ENCODE peak calls at places on chromosomes 1 and 21, in seven cellular contexts. Q, S, T, O, W, M and E are unnamed samples.

GRCh38 chr1:26373281-26373680 is 731 bp upstream of the ZNF683 start:
- DNase-seq in Q (peak; percentile 64), S (no peak), T (peak; percentile 27), O (no peak), W (no peak), M (no peak), E (no peak)

GRCh38 chr21:43312011-43312410 is 114.9 kb downstream of the SIK1 start:
- DNase-seq in Q (no peak), S (no peak), T (no peak), O (no peak), W (no peak), M (no peak), E (no peak)

GRCh38 chr21:26918318-26919065 is 48.4 kb downstream of the ADAMTS5 start:
- DNase-seq in Q (no peak), S (peak; percentile 12), T (no peak), O (peak; percentile 43), W (no peak), M (no peak), E (no peak)

GRCh38 chr1:69824932-69825331 is 257.2 kb downstream of the LRRC7 start:
- DNase-seq in Q (no peak), S (no peak), T (no peak), O (peak; percentile 11), W (no peak), M (no peak), E (no peak)

GRCh38 chr1:10152709-10153284 is 57.6 kb upstream of the KIF1B start:
- DNase-seq in Q (no peak), S (peak; percentile 50), T (no peak), O (no peak), W (peak; percentile 58), M (peak; percentile 8), E (no peak)

GRCh38 chr1:214444159-214444939 is 107.1 kb downstream of the PTPN14 start:
- DNase-seq in Q (no peak), S (no peak), T (no peak), O (no peak), W (no peak), M (no peak), E (no peak)

GRCh38 chr1:93964777-93965200 is 55.6 kb upstream of the GCLM start:
- DNase-seq in Q (no peak), S (no peak), T (no peak), O (no peak), W (no peak), M (no peak), E (no peak)

GRCh38 chr1:193090865-193091264 is 14.3 kb downstream of the GLRX2 start:
- DNase-seq in Q (no peak), S (no peak), T (no peak), O (no peak), W (no peak), M (no peak), E (no peak)

GRCh38 chr21:24369751-24370150 is 1237.5 kb downstream of the MRPL39 start:
- DNase-seq in Q (no peak), S (no peak), T (no peak), O (no peak), W (no peak), M (no peak), E (no peak)

GRCh38 chr1:109096110-109096509 is 5.5 kb downstream of the TMEM167B start:
- DNase-seq in Q (no peak), S (no peak), T (no peak), O (no peak), W (no peak), M (no peak), E (no peak)

GRCh38 chr1:236112332-236112627 is 30.1 kb upstream of the GPR137B start:
- DNase-seq in Q (no peak), S (no peak), T (no peak), O (no peak), W (no peak), M (no peak), E (no peak)

GRCh38 chr1:7300893-7301292 is 470.2 kb upstream of the VAMP3 start:
- DNase-seq in Q (no peak), S (peak; percentile 91), T (no peak), O (peak; percentile 72), W (no peak), M (no peak), E (no peak)

GRCh38 chr1:228902781-228903572 is 167.7 kb downstream of the RHOU start:
- DNase-seq in Q (no peak), S (peak; percentile 91), T (no peak), O (peak; percentile 94), W (no peak), M (peak; percentile 89), E (peak; percentile 93)

GRCh38 chr1:22383526-22384291 is 67.9 kb upstream of the ZBTB40 start:
- DNase-seq in Q (no peak), S (peak; percentile 60), T (no peak), O (no peak), W (no peak), M (no peak), E (no peak)

GRCh38 chr21:27047331-27048314 is 80.7 kb upstream of the ADAMTS5 start:
- DNase-seq in Q (no peak), S (peak; percentile 32), T (no peak), O (peak; percentile 30), W (no peak), M (no peak), E (no peak)

GRCh38 chr1:160647329-160647720 is 481 bp upstream of the SLAMF1 start:
- DNase-seq in Q (no peak), S (no peak), T (no peak), O (no peak), W (no peak), M (no peak), E (no peak)

GRCh38 chr21:33116669-33117267 is 46.8 kb downstream of the OLIG1 start:
- DNase-seq in Q (peak; percentile 27), S (peak; percentile 43), T (no peak), O (no peak), W (no peak), M (no peak), E (no peak)

GRCh38 chr1:93196591-93196990 is 16.1 kb downstream of the CCDC18 start:
- DNase-seq in Q (no peak), S (no peak), T (no peak), O (no peak), W (no peak), M (no peak), E (no peak)

GRCh38 chr1:185864889-185865288 is 130.7 kb downstream of the HMCN1 start:
- DNase-seq in Q (no peak), S (peak; percentile 78), T (no peak), O (no peak), W (no peak), M (peak; percentile 5), E (peak; percentile 32)